ENCODE peak calls at places on chromosomes 12 and 14, in nine cellular contexts. J, A, G, B, C, M, E, W and Q are unnamed samples.

GRCh38 chr12:75488553-75488952 is 8.0 kb downstream of the GLIPR1 start:
- DNase-seq in J (no peak), A (peak), G (peak), B (no peak), C (peak), M (peak), E (peak), W (no peak), Q (no peak)

GRCh38 chr14:88422919-88423318 is 37.5 kb downstream of the SPATA7 start:
- DNase-seq in J (no peak), A (no peak), G (no peak), B (no peak), C (no peak), M (no peak), E (peak), W (no peak), Q (no peak)

GRCh38 chr14:70898346-70898745 is 8.9 kb upstream of the PCNX1 start:
- DNase-seq in J (no peak), A (no peak), G (no peak), B (no peak), C (no peak), M (no peak), E (no peak), W (no peak), Q (no peak)

GRCh38 chr14:61388173-61388975 is 67.0 kb downstream of the PRKCH start:
- DNase-seq in J (no peak), A (peak), G (no peak), B (no peak), C (peak), M (peak), E (peak), W (no peak), Q (no peak)

GRCh38 chr12:6953417-6954315 is 2.5 kb downstream of the PTPN6 start:
- DNase-seq in J (peak), A (no peak), G (peak), B (no peak), C (peak), M (peak), E (peak), W (peak), Q (peak)

GRCh38 chr14:34262511-34262910 is 199.5 kb downstream of the SPTSSA start:
- DNase-seq in J (no peak), A (no peak), G (no peak), B (no peak), C (no peak), M (no peak), E (no peak), W (no peak), Q (no peak)

GRCh38 chr14:76918751-76919421 is 92.7 kb downstream of the LRRC74A start:
- DNase-seq in J (no peak), A (peak), G (no peak), B (peak), C (peak), M (peak), E (peak), W (peak), Q (no peak)

GRCh38 chr14:106141242-106142220 is 615.1 kb downstream of the TMEM121 start:
- DNase-seq in J (no peak), A (no peak), G (no peak), B (no peak), C (no peak), M (no peak), E (no peak), W (no peak), Q (no peak)

GRCh38 chr12:40226652-40227051 is 1.9 kb downstream of the LRRK2 start:
- DNase-seq in J (no peak), A (no peak), G (no peak), B (peak), C (no peak), M (peak), E (peak), W (peak), Q (no peak)

GRCh38 chr14:100654814-100655795 is 67.9 kb upstream of the BEGAIN start:
- DNase-seq in J (no peak), A (peak), G (peak), B (peak), C (no peak), M (peak), E (no peak), W (no peak), Q (no peak)